ENCODE peak calls at places on chromosomes 11 and 22, in six cellular contexts. N, E, T, J, V and X are unnamed samples. For H3K9me3 and H3K4me1, the result is how much of the 10 kb centered on the place peaks cover.

GRCh38 chr11:76625787-76626186 is 44.8 kb downstream of the LRRC32 start:
- DNase-seq in J (no peak), V (peak), N (no peak), E (no peak), T (no peak), X (no peak)

GRCh38 chr11:19472679-19473078 is 231.9 kb upstream of the E2F8 start:
- DNase-seq in J (no peak), N (no peak), V (no peak), E (no peak), T (no peak), X (no peak)

GRCh38 chr11:102685769-102686168 is 19.8 kb downstream of the MMP27 start:
- DNase-seq in E (no peak), N (no peak), V (no peak), T (no peak), J (no peak), X (no peak)

GRCh38 chr22:25006354-25006753 is 53.8 kb downstream of the KIAA1671 start:
- DNase-seq in E (no peak), T (no peak), J (no peak), N (no peak), V (no peak), X (no peak)

GRCh38 chr11:2571598-2572281 is 126.9 kb downstream of the KCNQ1 start:
- DNase-seq in J (peak), E (no peak), T (no peak), V (no peak), N (no peak), X (peak)

GRCh38 chr11:106990322-106990721 is 28.0 kb downstream of the GUCY1A2 start:
- DNase-seq in V (no peak), E (peak), N (no peak), T (no peak), J (no peak), X (no peak)

GRCh38 chr11:36753960-36754359 is 155.9 kb upstream of the RAG2 start:
- DNase-seq in J (no peak), T (no peak), E (no peak), V (no peak), N (no peak), X (no peak)

GRCh38 chr11:35907648-35908431 is 36.0 kb upstream of the LDLRAD3 start:
- DNase-seq in E (no peak), N (peak), T (no peak), V (no peak), J (no peak), X (no peak)

GRCh38 chr11:99632969-99633368 is 612.2 kb downstream of the CNTN5 start:
- DNase-seq in E (no peak), N (no peak), T (no peak), J (no peak), V (no peak), X (no peak)

GRCh38 chr11:67648140-67648795 is 2.3 kb downstream of the ACY3 start:
- DNase-seq in V (peak), T (no peak), N (peak), E (no peak), J (peak), X (no peak)

GRCh38 chr22:43230983-43231723 is 44.2 kb upstream of the TTLL12 start:
- DNase-seq in V (peak), J (no peak), T (no peak), N (peak), E (peak), X (peak)

GRCh38 chr22:36465232-36466021 is 16.0 kb downstream of the TXN2 start:
- DNase-seq in T (no peak), E (peak), V (no peak), J (peak), N (peak), X (peak)

GRCh38 chr22:44698531-44699421 is 3.2 kb upstream of the PRR5 start:
- DNase-seq in J (no peak), E (no peak), N (no peak), V (peak), T (no peak), X (no peak)

DNA sequence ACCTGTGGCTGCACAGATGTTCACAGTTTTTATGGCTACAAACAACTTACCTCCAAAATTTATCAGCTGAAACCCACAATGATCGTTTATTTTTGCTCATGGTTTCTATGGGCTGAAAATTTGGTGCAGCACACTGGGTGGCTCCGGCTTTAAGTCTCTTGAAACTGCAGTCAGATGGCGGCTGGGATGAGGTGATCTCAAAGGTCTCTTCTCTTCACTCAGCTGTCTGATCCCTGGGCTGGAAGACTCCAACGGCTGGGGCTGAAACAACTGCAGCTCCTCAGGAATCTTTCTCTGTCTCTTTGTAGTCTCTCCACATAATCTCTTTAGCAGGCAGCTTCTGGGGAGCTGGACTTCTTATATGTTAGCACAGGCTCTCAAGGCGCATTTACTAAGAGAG is 117.3 kb upstream of the FAT3 start:
- DNase-seq in E (no peak), J (no peak), T (no peak), N (no peak), V (peak), X (no peak)
- H3K9me3 ChIP-seq in E (under half), J (under half), T (under half), N (under half), V (under half), X (under half)

GRCh38 chr22:29456211-29456671 is 17.9 kb downstream of the RFPL1 start:
- DNase-seq in E (no peak), T (no peak), J (no peak), N (no peak), V (no peak), X (no peak)
- H3K4me1 ChIP-seq in E (under half), T (under half), J (under half), N (under half), V (under half), X (under half)

GRCh38 chr22:49574205-49574604 is 253.5 kb downstream of the BRD1 start:
- DNase-seq in V (peak), J (no peak), N (no peak), E (no peak), T (no peak), X (no peak)

GRCh38 chr22:49574861-49575702 is 252.6 kb downstream of the BRD1 start:
- DNase-seq in T (no peak), V (peak), N (no peak), E (peak), J (no peak), X (peak)

GRCh38 chr22:49575703-49576081 is 252.0 kb downstream of the BRD1 start:
- DNase-seq in V (peak), T (no peak), E (no peak), J (no peak), N (no peak), X (no peak)

GRCh38 chr22:49577168-49578060 is 250.3 kb downstream of the BRD1 start:
- DNase-seq in N (no peak), E (no peak), J (no peak), V (peak), T (no peak), X (peak)

DNA sequence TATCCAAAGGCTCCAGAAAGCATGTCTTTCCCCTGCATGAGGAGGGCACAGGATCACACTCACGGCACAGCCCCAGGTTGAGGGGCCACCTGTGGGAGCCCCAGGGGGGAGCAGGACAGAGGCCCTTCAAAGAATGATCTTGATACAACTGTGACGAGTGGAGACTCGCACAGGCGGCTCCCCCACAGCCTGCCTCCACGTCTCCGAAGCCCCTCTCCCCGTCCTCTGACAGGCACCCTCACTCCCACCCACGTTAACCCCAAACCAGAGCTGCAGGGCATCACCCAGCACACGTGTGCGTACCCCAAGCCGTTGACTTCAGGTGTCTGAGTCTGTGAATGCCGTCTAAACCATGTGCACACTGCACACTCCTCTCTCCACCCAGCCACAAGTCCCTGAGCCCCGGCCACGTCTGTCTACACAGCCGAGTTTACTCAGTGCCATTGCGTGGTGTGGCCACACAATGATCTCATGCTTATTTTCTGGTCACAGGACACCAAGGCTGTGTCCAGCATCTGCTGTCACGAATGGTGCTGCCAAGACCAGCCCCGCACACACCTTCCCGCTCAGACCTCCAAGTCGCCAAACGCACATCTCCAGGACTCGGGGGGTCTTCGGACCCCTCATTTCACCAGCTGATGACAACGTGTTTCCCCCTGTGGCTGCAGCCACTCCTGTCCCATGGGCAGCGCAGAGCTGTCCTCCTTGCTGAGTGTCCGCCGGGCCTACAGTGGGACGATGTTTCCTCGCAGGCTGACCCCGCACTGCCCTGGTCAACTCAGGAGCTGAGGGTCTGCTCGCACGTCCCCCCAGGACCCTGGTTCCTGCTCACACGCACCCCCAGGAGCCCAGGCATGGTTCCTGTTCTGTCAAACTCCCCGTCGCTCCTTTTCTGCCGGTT is 251.2 kb downstream of the BRD1 start:
- DNase-seq in T (no peak), V (peak), J (no peak), E (no peak), N (no peak), X (no peak)
- H3K9me3 ChIP-seq in T (under half), V (under half), J (under half), E (under half), N (under half), X (under half)

DNA sequence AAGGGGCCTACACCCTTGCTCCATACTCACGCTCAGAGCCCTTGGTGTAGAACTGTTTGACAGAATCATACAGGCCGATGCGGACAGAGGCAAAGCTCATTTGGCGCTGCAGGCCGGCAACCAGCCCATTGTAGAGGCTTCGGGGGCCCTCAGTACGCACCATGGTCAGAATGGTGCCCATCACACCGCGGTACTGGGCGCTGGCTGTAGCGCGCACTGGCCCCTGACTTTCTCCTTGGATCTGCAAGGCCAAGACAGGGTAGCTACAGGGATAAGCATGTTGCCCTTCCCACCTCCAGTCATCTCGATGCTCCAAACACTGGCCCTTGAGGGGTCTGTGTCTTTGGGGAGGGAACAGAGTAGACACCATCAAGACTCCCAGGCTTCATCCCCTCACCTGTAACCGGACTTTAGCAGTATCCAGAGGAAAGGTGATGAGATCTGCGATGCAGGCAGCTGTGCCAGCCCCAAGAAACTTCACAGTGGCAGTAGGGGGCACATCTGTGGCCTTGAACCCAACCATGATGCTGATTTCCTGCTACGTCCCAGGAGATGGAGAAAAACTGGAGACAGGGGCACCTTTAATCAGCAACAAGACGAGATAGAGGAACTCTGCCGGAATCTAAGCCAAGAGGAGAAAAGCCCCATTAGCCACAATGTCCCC is 4.7 kb downstream of the UCP2 start:
- DNase-seq in V (no peak), J (peak), E (no peak), N (no peak), T (no peak), X (no peak)
- H3K4me1 ChIP-seq in V (under half), J (under half), E (under half), N (under half), T (half or more), X (under half)

DNA sequence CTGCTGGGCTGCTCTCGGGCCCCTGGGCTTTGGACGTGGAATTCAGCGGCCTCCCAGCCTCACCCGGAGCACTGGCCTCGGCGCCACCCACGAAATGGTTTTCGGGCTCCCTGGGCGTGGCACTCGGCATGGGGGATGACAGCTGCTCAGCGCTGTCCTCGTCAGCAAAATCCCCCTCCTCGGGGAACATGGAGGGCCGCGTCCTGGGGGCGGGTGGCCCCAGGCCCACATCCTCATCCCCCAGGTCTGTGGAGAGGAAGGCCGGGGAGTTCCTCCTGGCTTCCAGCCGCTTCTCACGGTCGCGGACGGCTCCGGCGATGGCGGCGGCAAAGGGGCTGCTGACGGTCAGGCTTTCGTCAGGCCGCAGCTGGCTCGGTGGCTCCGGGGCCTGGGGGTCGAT is 88.4 kb downstream of the CTTN start:
- DNase-seq in E (no peak), N (no peak), T (no peak), J (no peak), V (no peak), X (no peak)
- H3K9me3 ChIP-seq in E (under half), N (under half), T (under half), J (under half), V (under half), X (under half)

GRCh38 chr11:61122761-61123160 is 20.5 kb downstream of the CD5 start:
- DNase-seq in J (peak), E (no peak), V (no peak), N (no peak), T (no peak), X (no peak)
- H3K4me1 ChIP-seq in J (under half), E (under half), V (under half), N (under half), T (under half), X (under half)

GRCh38 chr11:132683602-132684001 is 848.7 kb downstream of the OPCML start:
- DNase-seq in N (no peak), J (no peak), T (no peak), E (no peak), V (no peak), X (no peak)
- H3K9me3 ChIP-seq in N (under half), J (under half), T (under half), E (under half), V (under half), X (under half)

GRCh38 chr22:49045276-49045675 is 782.4 kb downstream of the BRD1 start:
- DNase-seq in N (no peak), E (no peak), V (no peak), J (peak), T (no peak), X (no peak)

GRCh38 chr22:49048591-49048990 is 779.1 kb downstream of the BRD1 start:
- DNase-seq in N (no peak), J (peak), V (no peak), E (no peak), T (no peak), X (no peak)

GRCh38 chr22:49047461-49047860 is 780.2 kb downstream of the BRD1 start:
- DNase-seq in V (no peak), N (no peak), J (no peak), T (no peak), E (no peak), X (no peak)

GRCh38 chr22:49046000-49046545 is 781.6 kb downstream of the BRD1 start:
- DNase-seq in N (no peak), V (no peak), T (no peak), J (peak), E (no peak), X (no peak)

DNA sequence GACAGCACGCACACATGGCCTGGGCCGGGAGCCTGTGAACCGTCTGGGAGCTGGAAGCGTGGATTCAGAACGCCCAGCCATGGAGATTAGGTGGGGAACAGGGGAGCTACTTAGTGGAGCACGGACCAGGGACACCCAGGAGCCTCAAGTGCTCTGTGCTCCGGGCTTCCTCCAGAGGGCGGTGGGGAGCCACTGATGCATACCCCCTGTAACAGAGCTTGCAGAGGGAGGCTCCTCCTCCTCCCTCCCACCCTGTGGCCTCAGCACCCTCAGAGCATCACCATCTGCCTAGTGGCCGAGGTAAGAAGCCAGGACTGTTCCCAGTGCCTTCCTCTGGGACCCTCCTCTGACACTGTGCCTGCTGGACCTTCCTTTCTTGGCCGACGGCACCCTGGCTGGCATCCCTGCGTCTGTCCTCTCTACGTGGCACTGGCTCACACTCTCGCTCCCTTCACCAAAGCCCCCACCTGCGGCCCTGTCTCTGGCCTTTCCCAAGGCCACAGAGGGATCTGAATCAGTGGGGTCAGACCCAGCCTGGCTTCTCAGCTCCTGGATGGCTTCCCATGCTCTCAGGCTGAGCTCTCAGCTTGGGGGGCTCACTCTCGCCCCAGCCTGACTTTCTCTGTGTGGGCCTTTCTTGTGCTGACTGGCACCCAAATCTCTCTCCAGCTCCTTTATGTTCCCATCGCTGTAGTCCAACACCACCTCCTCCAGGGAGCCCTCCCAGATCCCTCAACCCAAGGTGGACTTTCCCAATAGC is 780.9 kb downstream of the BRD1 start:
- DNase-seq in E (no peak), N (no peak), V (peak), J (peak), T (no peak), X (no peak)
- H3K4me1 ChIP-seq in E (under half), N (under half), V (under half), J (under half), T (under half), X (under half)